ENCODE peak calls at places on chromosomes 11 and 22, in six cellular contexts. X is H1, U is IMR-90, T is mesenchymal stem cell, L is neuronal stem cell, P is trophoblast cell. I is an unnamed sample.

GRCh38 chr22:27982630-27983180 is 63.6 kb upstream of the PITPNB start:
- DNase-seq in P (no peak), T (no peak), L (no peak), U (no peak), X (no peak), I (peak)

GRCh38 chr11:34745209-34745608 is 124.3 kb downstream of the EHF start:
- DNase-seq in X (no peak), L (no peak), T (no peak), P (no peak), U (no peak), I (no peak)

GRCh38 chr22:26797910-26798309 is 140.5 kb downstream of the MIAT start:
- DNase-seq in T (no peak), P (no peak), L (no peak), X (no peak), U (no peak), I (peak)

GRCh38 chr11:67614730-67615454 is 8.2 kb downstream of the NDUFV1 start:
- DNase-seq in X (no peak), P (no peak), L (no peak), T (no peak), U (no peak), I (no peak)

GRCh38 chr11:120964857-120965256 is 59.0 kb upstream of the TBCEL start:
- DNase-seq in L (no peak), U (peak), P (peak), X (no peak), T (peak), I (no peak)

GRCh38 chr11:9708544-9708943 is 44.7 kb downstream of the SWAP70 start:
- DNase-seq in T (peak), U (peak), X (no peak), L (no peak), P (no peak), I (no peak)

GRCh38 chr11:44886765-44887164 is 63.9 kb downstream of the TP53I11 start:
- DNase-seq in U (peak), T (peak), P (no peak), X (no peak), L (no peak), I (no peak)

GRCh38 chr11:13354335-13354734 is 76.7 kb downstream of the BMAL1 start:
- DNase-seq in P (peak), T (no peak), X (no peak), U (peak), L (no peak), I (peak)

GRCh38 chr11:123301696-123302400 is 106.8 kb upstream of the CLMP start:
- DNase-seq in P (peak), T (peak), L (peak), U (peak), X (peak), I (peak)

GRCh38 chr11:73152861-73153483 is 10.9 kb upstream of the FCHSD2 start:
- DNase-seq in L (no peak), U (no peak), X (no peak), T (no peak), P (no peak), I (peak)

GRCh38 chr11:79062814-79063762 is 377.7 kb downstream of the TENM4 start:
- DNase-seq in X (peak), P (peak), U (peak), T (peak), L (no peak), I (peak)

GRCh38 chr11:113048820-113049555 is 87.8 kb downstream of the NCAM1 start:
- DNase-seq in L (no peak), U (no peak), X (no peak), P (no peak), T (peak), I (no peak)

GRCh38 chr11:123702137-123702536 is 39.3 kb downstream of the ZNF202 start:
- DNase-seq in X (no peak), T (no peak), P (no peak), U (no peak), L (no peak), I (no peak)

GRCh38 chr11:61516675-61517516 is 8.3 kb downstream of the LRRC10B start:
- DNase-seq in P (peak), U (no peak), T (peak), X (no peak), L (peak), I (peak)

GRCh38 chr11:124834526-124835190 is 30.6 kb upstream of the ROBO3 start:
- DNase-seq in P (peak), U (no peak), X (no peak), L (no peak), T (no peak), I (no peak)

GRCh38 chr11:32829680-32830412 is at the start of gene PRRG4:
- DNase-seq in L (peak), U (peak), X (no peak), T (no peak), P (peak), I (peak)

GRCh38 chr22:35212020-35212419 is 45.3 kb upstream of the HMGXB4 start:
- DNase-seq in P (peak), X (no peak), U (peak), L (no peak), T (peak), I (no peak)

GRCh38 chr11:87301785-87302540 is 264.2 kb downstream of the TMEM135 start:
- DNase-seq in T (no peak), P (no peak), L (no peak), X (no peak), U (peak), I (no peak)

GRCh38 chr11:267491-267994 is 10.7 kb upstream of the NLRP6 start:
- DNase-seq in T (no peak), X (no peak), U (no peak), P (peak), L (no peak), I (no peak)

GRCh38 chr11:93054279-93054678 is 84.8 kb downstream of the MTNR1B start:
- DNase-seq in P (no peak), L (no peak), X (no peak), T (no peak), U (peak), I (no peak)

GRCh38 chr11:45900916-45901617 is 6.0 kb downstream of the FREY1 start:
- DNase-seq in T (no peak), X (no peak), L (no peak), P (no peak), U (no peak), I (no peak)

GRCh38 chr22:20750461-20751184 is 23.3 kb upstream of the SERPIND1 start:
- DNase-seq in U (peak), P (peak), T (peak), X (no peak), L (no peak), I (no peak)

GRCh38 chr11:114180301-114181055 is 115.7 kb upstream of the NNMT start:
- DNase-seq in U (no peak), X (no peak), T (peak), P (peak), L (no peak), I (peak)

GRCh38 chr11:10581481-10582019 is 13.1 kb upstream of the LYVE1 start:
- DNase-seq in X (no peak), U (peak), L (no peak), T (peak), P (peak), I (no peak)

GRCh38 chr11:11849127-11849746 is 7.5 kb downstream of the USP47 start:
- DNase-seq in X (no peak), P (peak), U (peak), T (peak), L (peak), I (peak)

GRCh38 chr11:82927264-82927880 is 25.8 kb downstream of the DDIAS start:
- DNase-seq in P (peak), X (no peak), U (peak), T (peak), L (peak), I (no peak)

GRCh38 chr22:36977947-36978660 is 41.1 kb downstream of the TST start:
- DNase-seq in U (peak), T (peak), X (peak), L (peak), P (peak), I (peak)

GRCh38 chr22:34324763-34325162 is 404.5 kb upstream of the LARGE1 start:
- DNase-seq in P (no peak), X (no peak), L (no peak), T (no peak), U (no peak), I (no peak)

GRCh38 chr11:82790723-82791487 is 57.2 kb upstream of the FAM181B start:
- DNase-seq in T (no peak), P (no peak), L (no peak), U (no peak), X (no peak), I (no peak)

GRCh38 chr11:132632641-132633124 is 899.6 kb downstream of the OPCML start:
- DNase-seq in T (peak), L (no peak), P (peak), U (peak), X (no peak), I (no peak)

GRCh38 chr11:1830500-1831223 is 4.1 kb upstream of the SYT8 start:
- DNase-seq in X (no peak), T (no peak), L (no peak), U (no peak), P (peak), I (no peak)

GRCh38 chr11:18618341-18619025 is 15.7 kb downstream of the SPTY2D1 start:
- DNase-seq in P (no peak), L (no peak), X (no peak), U (peak), T (no peak), I (no peak)

GRCh38 chr11:70142171-70142875 is 60.8 kb upstream of the FADD start:
- DNase-seq in X (no peak), T (no peak), L (peak), U (no peak), P (no peak), I (no peak)

GRCh38 chr11:105282658-105283057 is 143.1 kb upstream of the CARD18 start:
- DNase-seq in U (no peak), X (no peak), P (no peak), T (no peak), L (no peak), I (no peak)

GRCh38 chr11:76706667-76707066 is 36.1 kb upstream of the LRRC32 start:
- DNase-seq in T (no peak), U (no peak), P (no peak), X (no peak), L (no peak), I (no peak)

DNA sequence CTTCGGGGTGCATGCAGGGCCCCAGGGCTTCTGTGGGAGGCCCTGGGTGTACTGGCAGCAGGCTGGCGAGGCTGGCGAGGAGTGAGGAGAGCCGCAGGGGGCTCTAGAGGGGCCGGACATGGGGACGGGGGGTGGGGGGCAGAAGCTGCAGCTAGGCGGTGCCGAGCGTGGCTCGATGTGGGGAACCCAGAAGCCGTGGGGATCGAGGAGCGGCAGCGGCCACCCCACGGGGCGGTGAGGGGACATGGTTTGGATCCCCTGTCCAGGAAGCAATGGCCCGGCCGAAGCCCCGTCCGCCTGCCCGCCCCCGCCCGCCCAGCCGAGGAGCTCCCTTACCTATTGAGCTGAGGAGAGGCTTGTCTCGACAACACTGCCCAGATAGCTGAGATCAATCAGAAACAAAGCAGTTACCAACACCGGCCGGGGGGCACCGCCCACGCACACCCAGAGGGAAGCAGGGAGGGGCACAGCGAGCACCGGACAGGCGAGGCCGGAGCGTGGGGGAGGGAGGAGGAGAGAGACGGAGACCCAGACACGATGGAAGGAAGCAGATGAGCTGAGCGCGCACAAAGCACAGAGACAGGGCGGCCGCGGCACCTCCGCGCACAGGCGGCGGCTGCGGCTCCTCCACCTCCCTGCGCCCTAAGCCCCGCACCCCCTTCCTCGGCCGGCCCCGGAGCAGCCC is 38.7 kb downstream of the IGSF9B start:
- DNase-seq in T (no peak), P (no peak), X (no peak), L (peak), U (no peak), I (peak)
- H3K18ac ChIP-seq in T (no peak), P (no peak), X (peak), L (peak), U (no peak), I (no peak)

DNA sequence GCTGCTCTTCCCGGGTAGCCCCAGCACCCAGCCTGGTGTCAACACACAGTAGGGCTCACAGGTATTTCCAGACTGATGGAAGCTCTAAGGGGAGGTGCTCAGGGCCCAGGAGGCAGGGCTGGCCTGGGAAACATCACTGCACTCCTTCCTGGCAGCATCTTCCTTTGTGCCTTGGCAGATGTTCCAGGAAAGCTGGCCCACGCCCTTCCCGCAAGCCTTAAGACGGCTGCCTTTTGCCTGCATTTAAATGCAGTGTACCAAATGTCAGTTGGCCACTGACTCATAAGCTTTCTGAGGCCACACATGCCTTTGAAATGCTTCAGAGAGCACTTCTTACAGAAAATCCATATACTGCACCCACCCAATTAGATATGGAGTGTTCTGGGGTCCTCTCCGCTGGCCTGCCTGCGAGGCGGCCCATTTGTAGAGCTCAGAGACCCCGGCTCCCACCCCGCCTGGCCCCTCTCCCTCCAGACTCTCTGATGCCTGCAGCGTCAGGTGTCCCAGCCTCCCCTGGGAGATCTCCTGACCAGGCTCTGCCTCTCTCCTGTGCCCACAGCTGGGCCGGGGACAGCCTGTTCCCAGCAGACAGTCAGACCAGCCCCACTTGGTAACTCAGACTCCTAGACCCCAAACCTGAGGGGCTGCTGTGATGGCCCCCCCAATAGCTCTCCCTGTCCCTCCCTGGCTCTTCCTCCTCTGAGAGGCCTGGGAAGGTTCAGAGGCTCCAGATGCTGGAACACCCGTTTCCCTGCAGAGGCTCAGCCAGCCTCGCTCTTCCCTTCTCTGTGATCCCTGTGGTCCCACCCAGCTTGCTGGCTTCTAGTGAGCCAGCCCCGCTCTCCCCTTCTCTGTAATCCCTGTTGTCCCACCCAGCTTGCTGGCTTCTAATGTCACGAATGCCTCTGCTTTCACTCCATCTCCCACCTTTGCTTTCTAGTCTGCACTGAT is 47.6 kb upstream of the THY1 start:
- DNase-seq in L (no peak), X (no peak), T (peak), U (peak), P (peak), I (peak)
- H3K14ac ChIP-seq in L (no peak), X (no peak), T (no peak), U (peak), P (no peak), I (no peak)

GRCh38 chr11:71251761-71252433 is 480 bp downstream of the SHANK2 start:
- DNase-seq in U (no peak), P (peak), T (peak), X (no peak), L (peak), I (peak)
- H3K18ac ChIP-seq in U (peak), P (peak), T (peak), X (peak), L (peak), I (peak)

GRCh38 chr22:48406161-48406560 is 1421.5 kb downstream of the BRD1 start:
- DNase-seq in P (no peak), T (no peak), U (no peak), L (no peak), X (no peak), I (no peak)

GRCh38 chr22:48404004-48404403 is 1423.7 kb downstream of the BRD1 start:
- DNase-seq in T (no peak), U (no peak), P (no peak), X (no peak), L (no peak), I (no peak)

GRCh38 chr22:48405741-48406140 is 1421.9 kb downstream of the BRD1 start:
- DNase-seq in U (no peak), P (no peak), T (no peak), X (no peak), L (no peak), I (no peak)

GRCh38 chr22:48403521-48403921 is 1424.2 kb downstream of the BRD1 start:
- DNase-seq in L (no peak), T (no peak), P (no peak), U (no peak), X (no peak), I (no peak)

GRCh38 chr22:48404801-48405447 is 1422.7 kb downstream of the BRD1 start:
- DNase-seq in L (no peak), U (no peak), P (no peak), T (no peak), X (no peak), I (no peak)
- H3K14ac ChIP-seq in L (no peak), U (no peak), P (no peak), T (no peak), X (no peak), I (no peak)

GRCh38 chr22:31486951-31487350 is 2.7 kb downstream of the EIF4ENIF1 start:
- DNase-seq in P (no peak), L (no peak), T (no peak), U (no peak), X (no peak), I (no peak)

GRCh38 chr22:31475778-31476177 is 13.9 kb downstream of the EIF4ENIF1 start:
- DNase-seq in P (no peak), T (no peak), X (no peak), L (no peak), U (no peak), I (no peak)

GRCh38 chr22:31477329-31477728 is 12.3 kb downstream of the EIF4ENIF1 start:
- DNase-seq in U (no peak), P (no peak), X (no peak), T (no peak), L (no peak), I (no peak)

GRCh38 chr22:31481129-31481528 is 8.5 kb downstream of the EIF4ENIF1 start:
- DNase-seq in T (no peak), X (no peak), U (no peak), P (no peak), L (no peak), I (no peak)
- H3K18ac ChIP-seq in T (no peak), X (no peak), U (no peak), P (no peak), L (no peak), I (no peak)

GRCh38 chr11:119697882-119698281 is 31.1 kb downstream of the NECTIN1 start:
- DNase-seq in T (no peak), X (no peak), U (no peak), P (no peak), L (no peak), I (no peak)
- H3K14ac ChIP-seq in T (no peak), X (no peak), U (no peak), P (peak), L (no peak), I (no peak)

GRCh38 chr11:110859998-110860397 is 147.8 kb upstream of the ARHGAP20 start:
- DNase-seq in L (no peak), X (no peak), U (no peak), P (peak), T (no peak), I (no peak)
- H3K18ac ChIP-seq in L (no peak), X (no peak), U (no peak), P (no peak), T (no peak), I (no peak)

I was measured in H9.